ENCODE peak calls at places on chromosomes 16 and 17, in ten cellular contexts. B, U, T, H, J, Q, X, Z, E and S are unnamed samples.

GRCh38 chr16:84574191-84574590 is 43.7 kb downstream of the COTL1 start:
- DNase-seq in Q (no peak), B (no peak), J (no peak), U (no peak), X (no peak), H (no peak), E (no peak), T (no peak), Z (no peak), S (no peak)

GRCh38 chr16:72530434-72530833 is 358.5 kb upstream of the PMFBP1 start:
- DNase-seq in X (no peak), J (no peak), T (no peak), B (no peak), H (peak), Q (no peak), U (peak), Z (no peak), E (peak), S (no peak)

GRCh38 chr17:19720631-19721426 is 4.4 kb upstream of the SLC47A2 start:
- DNase-seq in Q (no peak), B (no peak), X (peak), T (no peak), U (no peak), E (no peak), J (no peak), Z (no peak), H (no peak), S (no peak)

GRCh38 chr16:25988089-25988488 is 296.3 kb downstream of the HS3ST4 start:
- DNase-seq in T (no peak), U (no peak), H (no peak), Z (no peak), J (no peak), X (no peak), E (no peak), Q (no peak), B (no peak), S (no peak)

GRCh38 chr16:54090602-54091001 is 196.0 kb downstream of the IRX3 start:
- DNase-seq in J (no peak), Z (no peak), B (no peak), E (no peak), H (no peak), U (no peak), X (no peak), T (no peak), Q (no peak), S (no peak)

GRCh38 chr16:11824362-11824761 is 27.0 kb downstream of the RSL1D1 start:
- DNase-seq in Q (no peak), J (no peak), U (no peak), E (no peak), B (no peak), T (no peak), X (no peak), Z (no peak), H (peak), S (no peak)

GRCh38 chr17:2695243-2695960 is 16.2 kb downstream of the CLUH start:
- DNase-seq in X (no peak), J (no peak), E (no peak), Q (no peak), H (no peak), Z (no peak), U (no peak), B (peak), T (no peak), S (no peak)

GRCh38 chr16:27695161-27695560 is 145.2 kb downstream of the KATNIP start:
- DNase-seq in B (no peak), X (no peak), Z (no peak), Q (no peak), J (no peak), H (no peak), T (no peak), E (no peak), U (no peak), S (no peak)

GRCh38 chr17:40809721-40810421 is 10.1 kb upstream of the KRT28 start:
- DNase-seq in E (no peak), X (no peak), H (peak), U (no peak), B (no peak), Q (no peak), Z (no peak), J (no peak), T (no peak), S (no peak)

GRCh38 chr17:58889928-58890327 is 134.3 kb downstream of the PPM1E start:
- DNase-seq in Q (no peak), E (no peak), B (no peak), X (no peak), J (no peak), U (no peak), Z (no peak), T (no peak), H (no peak), S (no peak)